ENCODE peak calls at places on chromosomes 2 and 18, in eight cellular contexts. E is adrenal gland, Y is transverse colon, C is right lobe of liver, I is heart left ventricle, K is HCT116, W is K562, P is HepG2. F is an unnamed sample.

GRCh38 chr18:48803518-48803917 is 147.2 kb downstream of the SMAD7 start:
- DNase-seq in P (no peak), E (peak), C (no peak), I (peak), K (no peak), W (peak), Y (peak), F (peak)

GRCh38 chr2:241903121-241904010 is 33.8 kb downstream of the RTP5 start:
- DNase-seq in Y (no peak), E (peak), K (no peak), W (no peak), I (no peak), P (no peak), C (no peak), F (no peak)

GRCh38 chr2:111201214-111201613 is 80.5 kb downstream of the BCL2L11 start:
- DNase-seq in E (no peak), K (no peak), P (no peak), C (no peak), W (no peak), I (no peak), Y (no peak), F (peak)

GRCh38 chr18:5294618-5295230 is 802 bp downstream of the ZBTB14 start:
- DNase-seq in I (peak), W (no peak), Y (peak), C (peak), K (no peak), P (peak), E (peak), F (peak)

GRCh38 chr2:37797081-37797480 is 125.6 kb upstream of the CDC42EP3 start:
- DNase-seq in I (no peak), Y (no peak), K (no peak), P (no peak), W (no peak), E (no peak), C (no peak), F (no peak)

GRCh38 chr18:8988262-8988871 is 114.1 kb upstream of the NDUFV2 start:
- DNase-seq in Y (peak), C (peak), W (peak), K (peak), I (peak), E (peak), P (peak), F (peak)

GRCh38 chr2:43387092-43388062 is 161.0 kb upstream of the ZFP36L2 start:
- DNase-seq in I (no peak), E (no peak), Y (peak), P (no peak), W (no peak), C (no peak), K (no peak), F (peak)

GRCh38 chr2:127034056-127034455 is 72.9 kb downstream of the BIN1 start:
- DNase-seq in K (no peak), C (no peak), I (no peak), E (no peak), Y (no peak), W (no peak), P (no peak), F (no peak)

GRCh38 chr2:150013011-150013410 is 425.4 kb upstream of the MMADHC start:
- DNase-seq in W (no peak), K (no peak), Y (no peak), C (no peak), I (peak), E (no peak), P (no peak), F (no peak)

GRCh38 chr2:109516445-109517117 is 97.2 kb downstream of the SEPTIN10 start:
- DNase-seq in C (peak), E (no peak), W (peak), Y (peak), I (peak), K (peak), P (peak), F (no peak)

GRCh38 chr2:197965756-197966155 is 161.4 kb downstream of the PLCL1 start:
- DNase-seq in K (no peak), E (no peak), I (no peak), P (no peak), W (no peak), Y (no peak), C (no peak), F (no peak)

GRCh38 chr2:3368261-3368722 is 9.3 kb downstream of the EIPR1 start:
- DNase-seq in K (no peak), W (no peak), Y (no peak), E (no peak), C (no peak), P (peak), I (no peak), F (no peak)

GRCh38 chr18:13597068-13597467 is 129.3 kb downstream of the FAM210A start:
- DNase-seq in P (no peak), W (no peak), E (no peak), C (no peak), I (no peak), K (no peak), Y (no peak), F (no peak)

GRCh38 chr18:73653251-73653650 is 494.4 kb downstream of the FBXO15 start:
- DNase-seq in P (no peak), C (no peak), E (no peak), W (no peak), I (no peak), K (no peak), Y (no peak), F (no peak)

GRCh38 chr2:26970928-26971627 is 641 bp downstream of the MAPRE3 start:
- DNase-seq in I (peak), W (peak), E (no peak), Y (no peak), K (no peak), P (no peak), C (no peak), F (peak)

GRCh38 chr2:152523091-152523490 is 188.1 kb downstream of the FMNL2 start:
- DNase-seq in E (no peak), K (no peak), P (no peak), C (no peak), W (no peak), Y (no peak), I (no peak), F (no peak)

GRCh38 chr2:10188211-10188610 is 65.7 kb downstream of the RRM2 start:
- DNase-seq in C (no peak), E (no peak), W (peak), I (no peak), K (peak), Y (no peak), P (peak), F (no peak)

GRCh38 chr2:28567076-28567471 is 71.2 kb downstream of the PLB1 start:
- DNase-seq in K (no peak), I (no peak), C (peak), P (no peak), W (no peak), Y (no peak), E (no peak), F (peak)

GRCh38 chr2:19868705-19869550 is 32.9 kb downstream of the TTC32 start:
- DNase-seq in W (peak), E (peak), I (peak), P (no peak), K (no peak), C (peak), Y (peak), F (peak)

GRCh38 chr2:240759454-240759853 is 60.6 kb downstream of the KIF1A start:
- DNase-seq in C (no peak), E (no peak), Y (no peak), K (peak), I (no peak), P (no peak), W (no peak), F (no peak)

GRCh38 chr2:115369380-115369779 is 926.9 kb downstream of the DPP10 start:
- DNase-seq in C (no peak), K (no peak), E (no peak), I (no peak), P (no peak), Y (no peak), W (no peak), F (no peak)

GRCh38 chr2:204825681-204826080 is 280.4 kb downstream of the PARD3B start:
- DNase-seq in W (no peak), K (no peak), C (no peak), P (no peak), E (no peak), I (no peak), Y (no peak), F (no peak)

GRCh38 chr2:126895336-126895735 is 3.4 kb upstream of the TEX51 start:
- DNase-seq in Y (no peak), E (peak), C (no peak), W (no peak), P (no peak), I (no peak), K (no peak), F (no peak)

GRCh38 chr18:55838322-55838721 is 250.3 kb upstream of the TCF4 start:
- DNase-seq in I (no peak), Y (no peak), K (no peak), W (peak), P (no peak), C (no peak), E (no peak), F (no peak)

GRCh38 chr2:56688661-56689060 is 504.9 kb downstream of the CCDC85A start:
- DNase-seq in C (no peak), W (no peak), I (no peak), E (no peak), P (no peak), Y (no peak), K (no peak), F (no peak)

GRCh38 chr18:52339891-52340371 is at the start of gene DCC:
- DNase-seq in Y (peak), I (no peak), C (no peak), P (peak), E (peak), K (no peak), W (no peak), F (peak)

GRCh38 chr2:144480257-144480656 is 39.7 kb downstream of the ZEB2 start:
- DNase-seq in E (no peak), Y (no peak), C (no peak), P (no peak), K (no peak), I (no peak), W (no peak), F (no peak)

GRCh38 chr2:152050915-152051314 is 47.9 kb downstream of the CACNB4 start:
- DNase-seq in K (no peak), Y (no peak), W (no peak), I (no peak), P (no peak), E (no peak), C (no peak), F (no peak)

GRCh38 chr18:26655010-26655613 is 106.8 kb upstream of the KCTD1 start:
- DNase-seq in C (no peak), E (peak), P (no peak), I (no peak), Y (no peak), K (no peak), W (no peak), F (no peak)

GRCh38 chr2:59073257-59073656 is 832.1 kb upstream of the FANCL start:
- DNase-seq in C (no peak), P (peak), E (no peak), I (no peak), W (no peak), Y (no peak), K (no peak), F (no peak)

GRCh38 chr2:220678943-220679342 is 893.2 kb downstream of the EPHA4 start:
- DNase-seq in K (no peak), E (no peak), Y (no peak), I (no peak), C (no peak), W (no peak), P (no peak), F (no peak)

GRCh38 chr2:118102433-118103082 is 14.3 kb downstream of the INSIG2 start:
- DNase-seq in Y (no peak), E (no peak), P (no peak), K (no peak), I (no peak), W (no peak), C (no peak), F (no peak)

GRCh38 chr2:160332318-160332717 is 132.2 kb upstream of the ITGB6 start:
- DNase-seq in K (no peak), C (no peak), I (no peak), W (no peak), P (no peak), E (peak), Y (no peak), F (no peak)

GRCh38 chr2:10260130-10260529 is 42.6 kb upstream of the HPCAL1 start:
- DNase-seq in K (no peak), P (no peak), C (no peak), Y (peak), W (no peak), E (peak), I (no peak), F (no peak)

GRCh38 chr18:10490401-10491289 is 35.2 kb upstream of the NAPG start:
- DNase-seq in W (peak), Y (peak), C (no peak), E (no peak), I (no peak), P (peak), K (peak), F (peak)

GRCh38 chr2:121345887-121346286 is 60.9 kb upstream of the TFCP2L1 start:
- DNase-seq in Y (no peak), I (no peak), P (no peak), W (no peak), K (no peak), C (no peak), E (no peak), F (no peak)

GRCh38 chr2:216108310-216108966 is 710 bp upstream of the XRCC5 start:
- DNase-seq in Y (no peak), E (peak), I (no peak), C (no peak), K (no peak), W (peak), P (peak), F (no peak)

GRCh38 chr2:7919510-7919909 is 762.3 kb upstream of the ID2 start:
- DNase-seq in W (peak), I (no peak), Y (no peak), C (no peak), E (no peak), P (no peak), K (no peak), F (no peak)

GRCh38 chr2:207385903-207386302 is 143.9 kb upstream of the CREB1 start:
- DNase-seq in W (no peak), Y (no peak), I (no peak), K (no peak), E (no peak), P (no peak), C (no peak), F (no peak)

GRCh38 chr2:30037016-30037415 is 109.8 kb upstream of the YPEL5 start:
- DNase-seq in I (no peak), C (no peak), Y (no peak), E (no peak), W (no peak), P (no peak), K (no peak), F (no peak)

GRCh38 chr2:11753452-11753885 is 7.0 kb downstream of the LPIN1 start:
- DNase-seq in E (peak), P (no peak), C (peak), W (peak), K (no peak), I (no peak), Y (peak), F (peak)
- H3K4me3 ChIP-seq in E (no peak), P (no peak), C (no peak), W (no peak), K (no peak), I (no peak), Y (peak), F (no peak)

GRCh38 chr18:74874351-74874750 is 276.7 kb downstream of the ZNF407 start:
- DNase-seq in W (no peak), I (no peak), P (no peak), C (no peak), K (no peak), Y (no peak), E (no peak), F (no peak)
- TF ChIP-seq POLR2A in W (no peak), I (no peak), P (no peak), C (no peak), K (no peak), Y (no peak), E (no peak), F (no peak)

DNA sequence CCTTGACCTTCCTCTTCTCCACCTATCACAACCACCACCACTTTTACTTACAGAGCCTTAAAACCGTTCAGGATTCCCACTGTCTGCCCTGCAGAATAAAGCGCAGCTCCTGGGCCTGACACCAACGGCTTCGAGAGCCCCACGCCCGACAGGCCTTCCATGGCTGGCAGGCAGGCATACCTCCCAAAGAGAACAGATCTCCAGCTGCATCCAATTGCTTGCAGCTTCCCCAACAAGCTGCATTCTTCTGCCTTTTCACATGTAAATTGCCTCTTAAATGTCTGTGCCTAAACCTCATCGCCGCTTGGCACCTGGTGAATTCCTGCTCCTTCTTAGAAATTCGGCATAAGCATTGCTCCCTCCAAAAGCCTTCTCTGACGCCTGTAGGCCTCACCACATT is 31.5 kb upstream of the FAM124B start:
- DNase-seq in I (no peak), K (no peak), E (no peak), C (no peak), P (no peak), W (no peak), Y (no peak), F (no peak)
- TF ChIP-seq CTCF in I (no peak), K (no peak), E (no peak), C (no peak), P (no peak), W (no peak), Y (no peak), F (no peak)

GRCh38 chr2:40096360-40096759 is 317.3 kb upstream of the THUMPD2 start:
- DNase-seq in K (no peak), E (no peak), I (no peak), P (no peak), C (no peak), Y (no peak), W (no peak), F (no peak)

GRCh38 chr2:40095003-40095402 is 315.9 kb upstream of the THUMPD2 start:
- DNase-seq in I (no peak), E (no peak), C (no peak), W (no peak), Y (no peak), K (no peak), P (no peak), F (no peak)

GRCh38 chr2:40097691-40098376 is 318.8 kb upstream of the THUMPD2 start:
- DNase-seq in C (no peak), K (no peak), I (no peak), P (no peak), E (no peak), W (no peak), Y (no peak), F (no peak)

GRCh38 chr2:40087927-40088326 is 308.9 kb upstream of the THUMPD2 start:
- DNase-seq in P (no peak), I (no peak), C (no peak), W (no peak), K (no peak), E (no peak), Y (no peak), F (no peak)

GRCh38 chr2:40093036-40093673 is 314.1 kb upstream of the THUMPD2 start:
- DNase-seq in P (no peak), Y (no peak), E (no peak), W (no peak), K (no peak), C (no peak), I (no peak), F (no peak)
- H3K4me3 ChIP-seq in P (no peak), Y (no peak), E (no peak), W (no peak), K (no peak), C (no peak), I (no peak), F (no peak)

GRCh38 chr2:47782557-47783490 is at the start of gene MSH6:
- DNase-seq in I (peak), Y (peak), W (peak), K (peak), E (peak), C (peak), P (peak), F (peak)
- TF ChIP-seq POLR2A in I (peak), Y (peak), W (peak), K (peak), E (peak), C (peak), P (peak), F (no peak)

GRCh38 chr2:15943378-15943851 is 3.1 kb downstream of the MYCN start:
- DNase-seq in I (peak), P (no peak), W (peak), E (peak), Y (peak), K (no peak), C (no peak), F (peak)
- TF ChIP-seq CTCF in I (no peak), P (peak), W (peak), E (peak), Y (peak), K (peak), C (peak), F (peak)

DNA sequence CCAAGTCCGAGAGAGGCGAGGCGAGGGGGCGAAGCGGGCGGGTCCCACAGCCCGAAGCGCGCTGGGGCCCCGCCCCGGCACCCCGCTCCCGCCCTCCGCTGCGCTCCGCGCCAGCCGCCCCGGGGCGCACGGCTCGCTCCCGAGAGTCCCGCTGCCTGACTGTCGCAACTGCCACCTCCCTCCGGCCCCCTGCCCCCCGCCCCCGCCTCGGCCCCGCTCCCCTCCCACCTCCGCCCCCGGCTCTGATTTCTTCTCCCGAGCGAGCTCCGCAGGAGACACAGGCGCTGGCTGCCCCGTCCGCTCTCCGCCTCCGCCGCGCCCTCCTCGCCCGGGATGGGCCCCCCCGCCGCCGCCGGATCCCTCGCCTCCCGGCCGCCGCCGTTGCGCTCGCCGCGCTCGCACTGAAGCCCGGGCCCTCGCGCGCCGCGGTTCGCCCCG is at the start of gene WNT6:
- DNase-seq in K (no peak), I (no peak), P (no peak), Y (no peak), W (no peak), E (no peak), C (no peak), F (no peak)
- H3K4me3 ChIP-seq in K (peak), I (peak), P (peak), Y (peak), W (no peak), E (no peak), C (no peak), F (peak)

DNA sequence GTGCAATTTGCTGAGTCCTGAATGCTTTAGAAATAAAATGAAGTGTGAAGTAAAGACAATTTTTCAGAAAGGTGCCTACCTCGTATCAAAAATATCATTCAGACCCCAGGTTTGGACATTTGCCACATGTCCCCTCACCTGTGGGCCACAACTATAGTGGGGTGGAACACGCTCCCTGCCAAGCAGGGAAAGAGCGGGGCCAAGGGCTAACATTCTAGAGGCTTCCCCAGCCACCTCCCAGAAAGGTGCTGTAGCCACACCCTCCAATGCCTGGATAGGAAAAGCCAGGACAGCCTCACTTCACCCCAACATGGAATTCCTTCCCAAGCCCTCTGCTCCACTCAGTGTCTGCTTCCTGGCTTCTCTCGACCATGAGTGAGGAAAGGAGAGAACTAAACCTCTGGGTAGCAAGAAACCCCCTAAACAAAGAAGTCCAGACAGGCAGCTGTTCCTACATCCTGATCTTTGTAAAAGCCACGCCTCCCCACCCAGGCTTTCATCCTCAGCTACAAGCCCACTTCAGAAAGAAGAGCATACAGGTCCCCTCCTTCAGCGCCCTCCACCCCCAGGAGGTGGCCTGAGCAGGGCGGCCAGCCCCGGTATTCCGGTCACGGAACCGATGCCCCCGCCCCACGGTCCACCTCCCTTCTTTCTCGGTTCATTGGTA is 2.1 kb downstream of the COL6A3 start:
- DNase-seq in Y (no peak), C (no peak), I (peak), K (no peak), E (no peak), W (no peak), P (no peak), F (no peak)
- TF ChIP-seq POLR2A in Y (peak), C (no peak), I (no peak), K (no peak), E (no peak), W (no peak), P (no peak), F (no peak)

F was measured in thyroid gland.